ENCODE peak calls at places on chromosomes 11 and 22, in five cellular contexts. Q is naive thymus-derived CD4-positive, alpha-beta T cell; V is heart right ventricle; A is upper lobe of right lung; G is CD4-positive, CD25-positive, alpha-beta regulatory T cell. X is an unnamed sample.

GRCh38 chr11:116906479-116906878 is 69.1 kb upstream of the APOA1 start:
- ATAC-seq in Q (no peak), V (no peak), A (no peak), G (no peak), X (no peak)

GRCh38 chr11:28089378-28089777 is 18.6 kb downstream of the KIF18A start:
- ATAC-seq in Q (no peak), V (no peak), A (no peak), G (no peak), X (no peak)

GRCh38 chr11:12079726-12080556 is 30.4 kb upstream of the MICAL2 start:
- ATAC-seq in Q (no peak), V (no peak), A (peak; percentile 53), G (no peak), X (peak; percentile 56)

GRCh38 chr11:2459016-2459725 is 14.4 kb downstream of the KCNQ1 start:
- ATAC-seq in Q (peak; percentile 32), V (no peak), A (peak; percentile 23), G (no peak), X (peak; percentile 24)

GRCh38 chr11:120867024-120867423 is 156.9 kb upstream of the TBCEL start:
- ATAC-seq in Q (no peak), V (no peak), A (no peak), G (no peak), X (no peak)

GRCh38 chr11:49208006-49208721 is at the start of gene FOLH1:
- ATAC-seq in Q (peak; percentile 49), V (peak; percentile 68), A (peak; percentile 79), G (no peak), X (peak; percentile 49)

GRCh38 chr11:129295746-129296145 is 79.9 kb upstream of the BARX2 start:
- ATAC-seq in Q (no peak), V (no peak), A (no peak), G (no peak), X (no peak)

GRCh38 chr22:38755155-38755910 is 465 bp downstream of the SUN2 start:
- ATAC-seq in Q (peak; percentile 62), V (peak; percentile 89), A (peak; percentile 87), G (peak; percentile 2), X (peak; percentile 67)

GRCh38 chr11:35256296-35256695 is 117.3 kb downstream of the CD44 start:
- ATAC-seq in Q (no peak), V (no peak), A (no peak), G (no peak), X (no peak)

GRCh38 chr11:9210922-9211320 is 54.2 kb downstream of the DENND5A start:
- ATAC-seq in Q (no peak), V (no peak), A (no peak), G (no peak), X (peak; percentile 43)

GRCh38 chr22:41557401-41558240 is 3.2 kb upstream of the CSDC2 start:
- ATAC-seq in Q (no peak), V (peak; percentile 33), A (peak; percentile 87), G (no peak), X (peak; percentile 25)

GRCh38 chr22:46390652-46391301 is 55.3 kb downstream of the TRMU start:
- ATAC-seq in Q (no peak), V (peak; percentile 60), A (peak; percentile 14), G (no peak), X (peak; percentile 40)

GRCh38 chr11:100830295-100830694 is 143.2 kb downstream of the ARHGAP42 start:
- ATAC-seq in Q (no peak), V (no peak), A (peak; percentile 63), G (no peak), X (peak; percentile 32)

GRCh38 chr22:22709719-22710445 is 65.5 kb downstream of the GGTLC2 start:
- ATAC-seq in Q (no peak), V (no peak), A (no peak), G (no peak), X (no peak)

GRCh38 chr11:9029477-9029876 is 25.7 kb upstream of the NRIP3 start:
- ATAC-seq in Q (no peak), V (no peak), A (no peak), G (no peak), X (no peak)

GRCh38 chr22:24319451-24319850 is 48.8 kb downstream of the SPECC1L start:
- ATAC-seq in Q (no peak), V (no peak), A (no peak), G (no peak), X (no peak)

GRCh38 chr22:37557321-37558001 is 2.8 kb upstream of the CDC42EP1 start:
- ATAC-seq in Q (no peak), V (peak; percentile 48), A (peak; percentile 7), G (no peak), X (peak; percentile 37)

GRCh38 chr11:78359921-78360320 is 57.7 kb downstream of the GAB2 start:
- ATAC-seq in Q (no peak), V (no peak), A (peak; percentile 64), G (no peak), X (no peak)

GRCh38 chr22:46750861-46751260 is 11.6 kb upstream of the TBC1D22A start:
- ATAC-seq in Q (no peak), V (peak; percentile 20), A (peak; percentile 2), G (no peak), X (peak; percentile 34)

X was measured in esophagus mucosa.